ENCODE peak calls at places on chromosomes 7 and 10, in six cellular contexts. One of them, this sample, is unnamed. For H3K4me1, the result is how much of the 10 kb centered on the place peaks cover.

GRCh38 chr10:118742787-118743186 is 12.0 kb downstream of the CACUL1 start:
- DNase-seq in neural progenitor cell: no peak
- DNase-seq in fibroblast of lung: peak
- DNase-seq in HCT116: no peak
- DNase-seq in GM23338: no peak
- DNase-seq in SK-N-SH: no peak
- DNase-seq in this sample: no peak

GRCh38 chr7:151406886-151407583 is 2.8 kb downstream of the WDR86 start:
- DNase-seq in SK-N-SH: no peak
- DNase-seq in fibroblast of lung: no peak
- DNase-seq in GM23338: no peak
- DNase-seq in HCT116: no peak
- DNase-seq in neural progenitor cell: no peak
- DNase-seq in this sample: peak

GRCh38 chr10:105950410-105950809 is 1214.1 kb downstream of the SORCS1 start:
- DNase-seq in fibroblast of lung: peak
- DNase-seq in GM23338: peak
- DNase-seq in neural progenitor cell: peak
- DNase-seq in HCT116: no peak
- DNase-seq in SK-N-SH: peak
- DNase-seq in this sample: peak

GRCh38 chr7:35801392-35802101 is 690 bp downstream of the SEPTIN7 start:
- DNase-seq in fibroblast of lung: peak
- DNase-seq in SK-N-SH: peak
- DNase-seq in neural progenitor cell: peak
- DNase-seq in GM23338: peak
- DNase-seq in HCT116: no peak
- DNase-seq in this sample: peak

GRCh38 chr7:3754488-3755365 is 453.7 kb downstream of the SDK1 start:
- DNase-seq in GM23338: peak
- DNase-seq in SK-N-SH: peak
- DNase-seq in neural progenitor cell: peak
- DNase-seq in fibroblast of lung: peak
- DNase-seq in HCT116: no peak
- DNase-seq in this sample: no peak

GRCh38 chr7:108000875-108001758 is 1.8 kb downstream of the LAMB1 start:
- DNase-seq in GM23338: peak
- DNase-seq in neural progenitor cell: peak
- DNase-seq in SK-N-SH: peak
- DNase-seq in fibroblast of lung: peak
- DNase-seq in HCT116: no peak
- DNase-seq in this sample: peak

GRCh38 chr10:17665742-17666141 is 21.8 kb downstream of the STAM start:
- DNase-seq in HCT116: no peak
- DNase-seq in neural progenitor cell: no peak
- DNase-seq in GM23338: no peak
- DNase-seq in SK-N-SH: no peak
- DNase-seq in fibroblast of lung: peak
- DNase-seq in this sample: peak

GRCh38 chr10:30027057-30028005 is 32.1 kb downstream of the JCAD start:
- DNase-seq in neural progenitor cell: no peak
- DNase-seq in fibroblast of lung: no peak
- DNase-seq in SK-N-SH: no peak
- DNase-seq in GM23338: peak
- DNase-seq in HCT116: peak
- DNase-seq in this sample: peak

GRCh38 chr7:34187908-34188307 is 282.6 kb downstream of the BMPER start:
- DNase-seq in HCT116: no peak
- DNase-seq in fibroblast of lung: peak
- DNase-seq in SK-N-SH: no peak
- DNase-seq in neural progenitor cell: no peak
- DNase-seq in GM23338: no peak
- DNase-seq in this sample: no peak

GRCh38 chr10:68049289-68050078 is 25.6 kb downstream of the HERC4 start:
- DNase-seq in neural progenitor cell: no peak
- DNase-seq in fibroblast of lung: no peak
- DNase-seq in SK-N-SH: no peak
- DNase-seq in HCT116: no peak
- DNase-seq in GM23338: no peak
- DNase-seq in this sample: no peak
- H2AFZ ChIP-seq in neural progenitor cell: no peak
- H2AFZ ChIP-seq in fibroblast of lung: no peak
- H2AFZ ChIP-seq in SK-N-SH: no peak
- H2AFZ ChIP-seq in HCT116: no peak
- H2AFZ ChIP-seq in GM23338: no peak
- H2AFZ ChIP-seq in this sample: no peak

DNA sequence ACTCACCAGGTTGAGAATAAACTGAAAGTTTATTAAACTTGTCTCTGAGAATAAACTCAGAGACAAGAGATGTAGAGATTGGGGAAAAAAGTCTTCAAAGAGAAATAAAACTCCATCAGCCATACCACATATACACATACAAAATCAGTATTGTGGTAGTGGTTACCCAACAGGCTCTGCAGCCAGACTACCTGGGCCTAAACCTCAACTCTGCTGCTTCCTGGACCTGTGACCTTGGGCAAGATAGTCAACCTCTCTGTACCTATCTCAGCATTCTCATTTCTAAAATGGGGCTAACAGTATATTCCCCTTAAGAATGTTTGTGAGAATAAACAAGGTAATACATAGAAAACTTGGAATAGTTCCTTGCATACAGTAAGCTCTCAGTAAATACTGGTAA is 15.3 kb downstream of the TPK1 start:
- DNase-seq in SK-N-SH: no peak
- DNase-seq in HCT116: no peak
- DNase-seq in GM23338: no peak
- DNase-seq in fibroblast of lung: no peak
- DNase-seq in neural progenitor cell: no peak
- DNase-seq in this sample: no peak
- H3K4me1 ChIP-seq in SK-N-SH: under half
- H3K4me1 ChIP-seq in HCT116: under half
- H3K4me1 ChIP-seq in GM23338: under half
- H3K4me1 ChIP-seq in fibroblast of lung: under half
- H3K4me1 ChIP-seq in neural progenitor cell: under half
- H3K4me1 ChIP-seq in this sample: under half

GRCh38 chr7:93945083-93945482 is 23.5 kb downstream of the GNG11 start:
- DNase-seq in SK-N-SH: no peak
- DNase-seq in HCT116: no peak
- DNase-seq in neural progenitor cell: no peak
- DNase-seq in fibroblast of lung: no peak
- DNase-seq in GM23338: no peak
- DNase-seq in this sample: no peak

GRCh38 chr7:93948106-93948505 is 26.6 kb downstream of the GNG11 start:
- DNase-seq in GM23338: no peak
- DNase-seq in fibroblast of lung: peak
- DNase-seq in neural progenitor cell: no peak
- DNase-seq in SK-N-SH: no peak
- DNase-seq in HCT116: no peak
- DNase-seq in this sample: no peak

GRCh38 chr7:93948873-93949272 is 27.3 kb downstream of the GNG11 start:
- DNase-seq in fibroblast of lung: no peak
- DNase-seq in SK-N-SH: no peak
- DNase-seq in GM23338: no peak
- DNase-seq in neural progenitor cell: no peak
- DNase-seq in HCT116: no peak
- DNase-seq in this sample: no peak

GRCh38 chr7:93945756-93946540 is 24.4 kb downstream of the GNG11 start:
- DNase-seq in SK-N-SH: no peak
- DNase-seq in fibroblast of lung: peak
- DNase-seq in HCT116: no peak
- DNase-seq in GM23338: no peak
- DNase-seq in neural progenitor cell: no peak
- DNase-seq in this sample: no peak

DNA sequence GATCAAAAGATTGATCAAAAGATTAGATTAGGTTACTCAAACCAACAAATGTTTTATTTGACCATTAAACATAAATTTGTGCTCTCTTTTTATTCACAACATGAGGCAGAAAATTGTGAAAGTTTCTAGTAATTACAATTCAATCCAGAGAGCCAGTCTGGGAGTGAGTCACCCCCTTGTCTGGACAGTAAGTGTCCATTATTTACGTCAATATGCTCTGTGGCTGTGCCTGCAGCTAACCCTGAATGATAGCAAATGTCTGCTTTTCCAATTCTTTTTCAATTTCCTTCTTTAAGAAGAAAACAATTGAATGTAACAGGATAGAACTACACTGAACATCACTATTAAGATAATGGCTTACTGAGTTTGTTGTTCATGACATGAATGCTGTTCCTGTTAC is 27.9 kb downstream of the GNG11 start:
- DNase-seq in HCT116: no peak
- DNase-seq in fibroblast of lung: peak
- DNase-seq in GM23338: no peak
- DNase-seq in SK-N-SH: peak
- DNase-seq in neural progenitor cell: no peak
- DNase-seq in this sample: peak
- H2AFZ ChIP-seq in HCT116: no peak
- H2AFZ ChIP-seq in fibroblast of lung: no peak
- H2AFZ ChIP-seq in GM23338: no peak
- H2AFZ ChIP-seq in SK-N-SH: peak
- H2AFZ ChIP-seq in neural progenitor cell: no peak
- H2AFZ ChIP-seq in this sample: no peak

GRCh38 chr10:96612052-96612830 is 25.4 kb upstream of the TM9SF3 start:
- DNase-seq in GM23338: no peak
- DNase-seq in HCT116: no peak
- DNase-seq in fibroblast of lung: no peak
- DNase-seq in SK-N-SH: no peak
- DNase-seq in neural progenitor cell: no peak
- DNase-seq in this sample: no peak
- H3K4me1 ChIP-seq in GM23338: under half
- H3K4me1 ChIP-seq in HCT116: under half
- H3K4me1 ChIP-seq in fibroblast of lung: under half
- H3K4me1 ChIP-seq in SK-N-SH: under half
- H3K4me1 ChIP-seq in neural progenitor cell: under half
- H3K4me1 ChIP-seq in this sample: under half

GRCh38 chr7:85039196-85039923 is 147.5 kb downstream of the SEMA3D start:
- DNase-seq in fibroblast of lung: no peak
- DNase-seq in neural progenitor cell: no peak
- DNase-seq in SK-N-SH: no peak
- DNase-seq in GM23338: no peak
- DNase-seq in HCT116: no peak
- DNase-seq in this sample: no peak
- H2AFZ ChIP-seq in fibroblast of lung: no peak
- H2AFZ ChIP-seq in neural progenitor cell: no peak
- H2AFZ ChIP-seq in SK-N-SH: no peak
- H2AFZ ChIP-seq in GM23338: no peak
- H2AFZ ChIP-seq in HCT116: no peak
- H2AFZ ChIP-seq in this sample: no peak

This sample was measured in osteoblast.